ENCODE peak calls at places on chromosomes 2 and 18, in nine cellular contexts. M is AG10803; I is amniotic stem cell; S is tibial artery; O is activated naive CD8-positive, alpha-beta T cell treated with anti-CD3 and anti-CD28 coated beads, Interleukin-2, amount 50 U/mL, for 24 hours; Z is HEK293T; B is stimulated activated naive CD4-positive, alpha-beta T cell treated with Interleukin-2 at 50 U/mL for 16 hours; R is activated naive CD4-positive, alpha-beta T cell treated with anti-CD3 and anti-CD28 coated beads, Interleukin-2, amount 10 ng/mL, durations not matched to agents 7 days and 5 days; T is endothelial cell. J is an unnamed sample.

GRCh38 chr2:196233033-196233807 is 61.8 kb upstream of the STK17B start:
- DNase-seq in M (peak), I (peak), S (no peak), O (no peak), Z (no peak), B (no peak), R (no peak), T (no peak), J (no peak)

GRCh38 chr2:101710036-101710689 is 12.7 kb downstream of the MAP4K4 start:
- DNase-seq in M (no peak), I (no peak), S (no peak), O (no peak), Z (no peak), B (no peak), R (no peak), T (no peak), J (no peak)

GRCh38 chr18:9068346-9068745 is 34.2 kb upstream of the NDUFV2 start:
- DNase-seq in M (no peak), I (no peak), S (no peak), O (no peak), Z (no peak), B (no peak), R (no peak), T (no peak), J (no peak)

GRCh38 chr2:234286118-234286598 is 210.7 kb downstream of the ARL4C start:
- DNase-seq in M (no peak), I (no peak), S (no peak), O (no peak), Z (no peak), B (no peak), R (no peak), T (no peak), J (no peak)

GRCh38 chr2:88307817-88308216 is 137.7 kb downstream of the THNSL2 start:
- DNase-seq in M (peak), I (no peak), S (no peak), O (peak), Z (peak), B (no peak), R (peak), T (peak), J (peak)

GRCh38 chr2:81853331-81853730 is 1548.8 kb upstream of the LRRTM1 start:
- DNase-seq in M (peak), I (no peak), S (no peak), O (no peak), Z (no peak), B (no peak), R (no peak), T (no peak), J (no peak)

GRCh38 chr2:127586136-127586535 is 50.7 kb downstream of the MYO7B start:
- DNase-seq in M (no peak), I (no peak), S (no peak), O (no peak), Z (no peak), B (no peak), R (no peak), T (no peak), J (no peak)

GRCh38 chr2:12717988-12718661 is 1.4 kb downstream of the TRIB2 start:
- DNase-seq in M (peak), I (peak), S (peak), O (peak), Z (no peak), B (peak), R (peak), T (peak), J (peak)

J was measured in stimulated activated naive CD8-positive, alpha-beta T cell treated with anti-CD3 and anti-CD28 coated beads, Interleukin-15, Interleukin-2, amounts not matched to agents 100 U/mL and 50 U/mL, for 24 hours.